ENCODE peak calls at places on chromosomes 6 and 20, in eight cellular contexts. S, F, G, U, Y, M, O and K are unnamed samples.

GRCh38 chr6:40321616-40322015 is 265.5 kb downstream of the LRFN2 start:
- DNase-seq in M (no peak), Y (no peak), G (no peak), O (no peak), S (no peak), F (no peak), U (no peak), K (no peak)

GRCh38 chr6:136920858-136921520 is 1.1 kb upstream of the SLC35D3 start:
- DNase-seq in G (no peak), F (no peak), Y (peak; percentile 25), O (no peak), M (peak; percentile 34), U (peak; percentile 23), S (no peak), K (no peak)

GRCh38 chr6:125718109-125718508 is 31.3 kb upstream of the HEY2 start:
- DNase-seq in S (no peak), F (no peak), G (no peak), O (no peak), M (no peak), Y (no peak), U (no peak), K (no peak)

GRCh38 chr20:62136283-62137091 is 6.7 kb downstream of the PSMA7 start:
- DNase-seq in G (peak; percentile 61), S (peak; percentile 57), Y (peak; percentile 79), U (peak; percentile 60), O (peak; percentile 67), M (peak; percentile 55), F (peak; percentile 33), K (no peak)

GRCh38 chr6:89509719-89510339 is 76.9 kb downstream of the ANKRD6 start:
- DNase-seq in Y (peak; percentile 6), F (no peak), S (no peak), G (peak; percentile 87), O (no peak), M (no peak), U (no peak), K (no peak)

GRCh38 chr6:158256746-158257424 is 55.4 kb upstream of the TULP4 start:
- DNase-seq in M (no peak), U (no peak), Y (no peak), G (peak; percentile 11), F (no peak), S (no peak), O (no peak), K (no peak)

GRCh38 chr20:48102821-48103635 is 317.7 kb upstream of the SULF2 start:
- DNase-seq in O (no peak), Y (no peak), G (peak; percentile 87), U (no peak), M (no peak), S (no peak), F (no peak), K (no peak)

GRCh38 chr6:111938710-111939109 is 65.5 kb upstream of the FYN start:
- DNase-seq in F (no peak), S (no peak), M (no peak), G (peak; percentile 62), U (no peak), O (no peak), Y (no peak), K (no peak)

GRCh38 chr6:127136786-127137185 is 18.3 kb downstream of the RSPO3 start:
- DNase-seq in O (no peak), S (no peak), M (no peak), F (no peak), G (no peak), U (no peak), Y (no peak), K (no peak)

GRCh38 chr6:111843347-111844147 is 29.7 kb downstream of the FYN start:
- DNase-seq in Y (no peak), O (no peak), U (no peak), S (no peak), G (no peak), F (no peak), M (no peak), K (no peak)

GRCh38 chr20:24722586-24722985 is 226.5 kb upstream of the CST7 start:
- DNase-seq in S (no peak), O (no peak), M (no peak), F (no peak), Y (no peak), G (no peak), U (no peak), K (no peak)

GRCh38 chr20:1667510-1668085 is 10.0 kb upstream of the SIRPG start:
- DNase-seq in M (no peak), G (no peak), F (no peak), U (no peak), S (no peak), O (no peak), Y (no peak), K (no peak)

GRCh38 chr6:11224252-11224965 is 8.1 kb downstream of the NEDD9 start:
- DNase-seq in F (no peak), S (no peak), O (no peak), Y (no peak), G (no peak), M (no peak), U (no peak), K (no peak)

GRCh38 chr6:4185419-4185818 is 50.0 kb upstream of the ECI2 start:
- DNase-seq in U (no peak), G (no peak), Y (no peak), F (no peak), O (no peak), S (no peak), M (no peak), K (no peak)

GRCh38 chr20:9884666-9885065 is 45.8 kb upstream of the PAK5 start:
- DNase-seq in M (no peak), O (no peak), U (no peak), S (no peak), G (no peak), Y (peak; percentile 2), F (no peak), K (no peak)

GRCh38 chr20:52427960-52428359 is 236.4 kb upstream of the ZFP64 start:
- DNase-seq in O (no peak), S (no peak), M (no peak), G (no peak), Y (no peak), U (no peak), F (no peak), K (no peak)

GRCh38 chr20:16350465-16350864 is 222.8 kb downstream of the KIF16B start:
- DNase-seq in F (no peak), G (no peak), O (no peak), M (no peak), S (no peak), U (no peak), Y (no peak), K (no peak)

GRCh38 chr6:86782328-86782727 is 155.0 kb upstream of the HTR1E start:
- DNase-seq in G (no peak), M (no peak), U (no peak), O (no peak), S (no peak), Y (no peak), F (no peak), K (no peak)

GRCh38 chr6:37239950-37240713 is 17.4 kb upstream of the TBC1D22B start:
- DNase-seq in O (peak; percentile 93), F (peak; percentile 35), G (peak; percentile 95), Y (peak; percentile 70), S (peak; percentile 96), U (no peak), M (peak; percentile 88), K (peak; percentile 80)

GRCh38 chr6:154932562-154933027 is 62.5 kb upstream of the TIAM2 start:
- DNase-seq in S (peak; percentile 72), U (no peak), M (no peak), O (no peak), Y (peak; percentile 70), G (no peak), F (no peak), K (peak; percentile 52)

GRCh38 chr6:112881027-112881426 is 533.9 kb downstream of the RFPL4B start:
- DNase-seq in U (no peak), F (no peak), Y (no peak), M (no peak), S (peak; percentile 24), O (no peak), G (no peak), K (no peak)